ENCODE peak calls at places on chromosome 13, in seven cellular contexts. One of them, this sample, is unnamed.

GRCh38 chr13:113672002-113672651 is 5.1 kb downstream of the GRK1 start:
- DNase-seq in heart right ventricle: no peak
- DNase-seq in epithelial cell of esophagus: no peak
- DNase-seq in left lung: peak
- DNase-seq in epithelial cell of proximal tubule: no peak
- DNase-seq in GM23338: no peak
- DNase-seq in foreskin fibroblast: no peak
- DNase-seq in this sample: no peak

GRCh38 chr13:98563071-98563470 is 13.8 kb downstream of the STK24 start:
- DNase-seq in heart right ventricle: no peak
- DNase-seq in epithelial cell of esophagus: no peak
- DNase-seq in left lung: no peak
- DNase-seq in epithelial cell of proximal tubule: no peak
- DNase-seq in GM23338: peak
- DNase-seq in foreskin fibroblast: no peak
- DNase-seq in this sample: no peak

GRCh38 chr13:22801402-22802003 is 379.3 kb upstream of the SGCG start:
- DNase-seq in heart right ventricle: no peak
- DNase-seq in epithelial cell of esophagus: peak
- DNase-seq in left lung: no peak
- DNase-seq in epithelial cell of proximal tubule: peak
- DNase-seq in GM23338: peak
- DNase-seq in foreskin fibroblast: no peak
- DNase-seq in this sample: no peak

GRCh38 chr13:25051065-25051464 is 44.9 kb upstream of the PABPC3 start:
- DNase-seq in heart right ventricle: no peak
- DNase-seq in epithelial cell of esophagus: no peak
- DNase-seq in left lung: no peak
- DNase-seq in epithelial cell of proximal tubule: no peak
- DNase-seq in GM23338: no peak
- DNase-seq in foreskin fibroblast: no peak
- DNase-seq in this sample: no peak

GRCh38 chr13:110371550-110372465 is 64.7 kb downstream of the COL4A2 start:
- DNase-seq in heart right ventricle: no peak
- DNase-seq in epithelial cell of esophagus: peak
- DNase-seq in left lung: no peak
- DNase-seq in epithelial cell of proximal tubule: peak
- DNase-seq in GM23338: no peak
- DNase-seq in foreskin fibroblast: no peak
- DNase-seq in this sample: no peak

GRCh38 chr13:99386495-99386894 is 79.3 kb upstream of the GPR183 start:
- DNase-seq in heart right ventricle: no peak
- DNase-seq in epithelial cell of esophagus: no peak
- DNase-seq in left lung: no peak
- DNase-seq in epithelial cell of proximal tubule: no peak
- DNase-seq in GM23338: no peak
- DNase-seq in foreskin fibroblast: no peak
- DNase-seq in this sample: no peak

GRCh38 chr13:114054269-114054668 is 78.2 kb downstream of the RASA3 start:
- DNase-seq in heart right ventricle: no peak
- DNase-seq in epithelial cell of esophagus: no peak
- DNase-seq in left lung: no peak
- DNase-seq in epithelial cell of proximal tubule: no peak
- DNase-seq in GM23338: no peak
- DNase-seq in foreskin fibroblast: no peak
- DNase-seq in this sample: no peak

GRCh38 chr13:20350380-20350763 is 118.3 kb upstream of the GJB6 start:
- DNase-seq in heart right ventricle: no peak
- DNase-seq in epithelial cell of esophagus: no peak
- DNase-seq in left lung: no peak
- DNase-seq in epithelial cell of proximal tubule: no peak
- DNase-seq in GM23338: no peak
- DNase-seq in foreskin fibroblast: no peak
- DNase-seq in this sample: no peak

GRCh38 chr13:28321751-28322150 is 173.2 kb downstream of the FLT1 start:
- DNase-seq in heart right ventricle: no peak
- DNase-seq in epithelial cell of esophagus: no peak
- DNase-seq in left lung: no peak
- DNase-seq in epithelial cell of proximal tubule: no peak
- DNase-seq in GM23338: no peak
- DNase-seq in foreskin fibroblast: no peak
- DNase-seq in this sample: no peak

GRCh38 chr13:60066206-60066605 is 97.5 kb downstream of the DIAPH3 start:
- DNase-seq in heart right ventricle: no peak
- DNase-seq in epithelial cell of esophagus: no peak
- DNase-seq in left lung: no peak
- DNase-seq in epithelial cell of proximal tubule: no peak
- DNase-seq in GM23338: no peak
- DNase-seq in foreskin fibroblast: no peak
- DNase-seq in this sample: no peak

GRCh38 chr13:28246891-28247290 is 108.5 kb downstream of the PAN3 start:
- DNase-seq in heart right ventricle: no peak
- DNase-seq in epithelial cell of esophagus: no peak
- DNase-seq in left lung: no peak
- DNase-seq in epithelial cell of proximal tubule: no peak
- DNase-seq in GM23338: no peak
- DNase-seq in foreskin fibroblast: no peak
- DNase-seq in this sample: no peak

GRCh38 chr13:112062619-112063308 is 4.2 kb upstream of the SOX1 start:
- DNase-seq in heart right ventricle: no peak
- DNase-seq in epithelial cell of esophagus: no peak
- DNase-seq in left lung: no peak
- DNase-seq in epithelial cell of proximal tubule: no peak
- DNase-seq in GM23338: peak
- DNase-seq in foreskin fibroblast: no peak
- DNase-seq in this sample: no peak

GRCh38 chr13:31207630-31208549 is 8.1 kb downstream of the B3GLCT start:
- DNase-seq in heart right ventricle: peak
- DNase-seq in epithelial cell of esophagus: no peak
- DNase-seq in left lung: no peak
- DNase-seq in epithelial cell of proximal tubule: no peak
- DNase-seq in GM23338: no peak
- DNase-seq in foreskin fibroblast: peak
- DNase-seq in this sample: no peak

GRCh38 chr13:43195551-43195950 is 172.2 kb downstream of the DNAJC15 start:
- DNase-seq in heart right ventricle: no peak
- DNase-seq in epithelial cell of esophagus: peak
- DNase-seq in left lung: no peak
- DNase-seq in epithelial cell of proximal tubule: no peak
- DNase-seq in GM23338: peak
- DNase-seq in foreskin fibroblast: no peak
- DNase-seq in this sample: no peak

GRCh38 chr13:43195112-43195511 is 171.7 kb downstream of the DNAJC15 start:
- DNase-seq in heart right ventricle: no peak
- DNase-seq in epithelial cell of esophagus: no peak
- DNase-seq in left lung: no peak
- DNase-seq in epithelial cell of proximal tubule: no peak
- DNase-seq in GM23338: no peak
- DNase-seq in foreskin fibroblast: no peak
- DNase-seq in this sample: no peak

GRCh38 chr13:43196750-43197149 is 173.4 kb downstream of the DNAJC15 start:
- DNase-seq in heart right ventricle: no peak
- DNase-seq in epithelial cell of esophagus: no peak
- DNase-seq in left lung: no peak
- DNase-seq in epithelial cell of proximal tubule: no peak
- DNase-seq in GM23338: no peak
- DNase-seq in foreskin fibroblast: no peak
- DNase-seq in this sample: no peak

GRCh38 chr13:43193789-43194188 is 170.4 kb downstream of the DNAJC15 start:
- DNase-seq in heart right ventricle: no peak
- DNase-seq in epithelial cell of esophagus: no peak
- DNase-seq in left lung: no peak
- DNase-seq in epithelial cell of proximal tubule: no peak
- DNase-seq in GM23338: no peak
- DNase-seq in foreskin fibroblast: no peak
- DNase-seq in this sample: no peak

GRCh38 chr13:43196171-43196611 is 172.8 kb downstream of the DNAJC15 start:
- DNase-seq in heart right ventricle: peak
- DNase-seq in epithelial cell of esophagus: peak
- DNase-seq in left lung: no peak
- DNase-seq in epithelial cell of proximal tubule: no peak
- DNase-seq in GM23338: no peak
- DNase-seq in foreskin fibroblast: no peak
- DNase-seq in this sample: no peak
- TF ChIP-seq CTCF in heart right ventricle: peak
- TF ChIP-seq CTCF in epithelial cell of esophagus: peak
- TF ChIP-seq CTCF in left lung: no peak
- TF ChIP-seq CTCF in epithelial cell of proximal tubule: no peak
- TF ChIP-seq CTCF in GM23338: no peak
- TF ChIP-seq CTCF in foreskin fibroblast: no peak
- TF ChIP-seq CTCF in this sample: no peak

GRCh38 chr13:29923554-29924481 is 73.4 kb upstream of the UBL3 start:
- DNase-seq in heart right ventricle: peak
- DNase-seq in epithelial cell of esophagus: peak
- DNase-seq in left lung: peak
- DNase-seq in epithelial cell of proximal tubule: peak
- DNase-seq in GM23338: peak
- DNase-seq in foreskin fibroblast: peak
- DNase-seq in this sample: peak

GRCh38 chr13:29924951-29925350 is 74.5 kb upstream of the UBL3 start:
- DNase-seq in heart right ventricle: no peak
- DNase-seq in epithelial cell of esophagus: no peak
- DNase-seq in left lung: no peak
- DNase-seq in epithelial cell of proximal tubule: no peak
- DNase-seq in GM23338: no peak
- DNase-seq in foreskin fibroblast: no peak
- DNase-seq in this sample: no peak

GRCh38 chr13:29925457-29925856 is 75.0 kb upstream of the UBL3 start:
- DNase-seq in heart right ventricle: peak
- DNase-seq in epithelial cell of esophagus: peak
- DNase-seq in left lung: peak
- DNase-seq in epithelial cell of proximal tubule: peak
- DNase-seq in GM23338: no peak
- DNase-seq in foreskin fibroblast: peak
- DNase-seq in this sample: no peak

GRCh38 chr13:29922896-29923295 is 72.5 kb upstream of the UBL3 start:
- DNase-seq in heart right ventricle: no peak
- DNase-seq in epithelial cell of esophagus: peak
- DNase-seq in left lung: no peak
- DNase-seq in epithelial cell of proximal tubule: no peak
- DNase-seq in GM23338: no peak
- DNase-seq in foreskin fibroblast: peak
- DNase-seq in this sample: no peak

DNA sequence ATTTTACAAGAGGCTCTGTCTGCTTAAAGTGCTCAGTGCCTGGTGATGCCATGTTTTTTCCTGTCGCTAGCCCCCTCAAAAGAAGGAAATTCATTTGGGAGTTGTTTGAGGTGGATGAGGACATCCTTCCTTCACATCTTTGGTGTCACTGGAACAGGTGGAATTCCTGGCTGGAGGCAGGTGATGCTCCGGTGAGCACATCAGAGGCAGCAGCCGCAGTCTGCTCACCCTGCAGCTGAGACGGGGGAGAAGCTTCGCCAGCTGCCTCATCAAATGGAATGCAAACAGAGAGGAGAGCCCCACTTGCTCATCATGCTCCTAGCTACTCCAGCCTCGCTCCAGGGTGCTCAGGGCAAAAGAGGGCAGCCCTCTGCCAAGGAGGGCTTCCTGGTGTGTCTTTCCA is 74.1 kb upstream of the UBL3 start:
- DNase-seq in heart right ventricle: no peak
- DNase-seq in epithelial cell of esophagus: peak
- DNase-seq in left lung: no peak
- DNase-seq in epithelial cell of proximal tubule: peak
- DNase-seq in GM23338: no peak
- DNase-seq in foreskin fibroblast: peak
- DNase-seq in this sample: no peak
- H3K4me3 ChIP-seq in heart right ventricle: no peak
- H3K4me3 ChIP-seq in epithelial cell of esophagus: no peak
- H3K4me3 ChIP-seq in left lung: no peak
- H3K4me3 ChIP-seq in epithelial cell of proximal tubule: no peak
- H3K4me3 ChIP-seq in GM23338: no peak
- H3K4me3 ChIP-seq in foreskin fibroblast: peak
- H3K4me3 ChIP-seq in this sample: peak

DNA sequence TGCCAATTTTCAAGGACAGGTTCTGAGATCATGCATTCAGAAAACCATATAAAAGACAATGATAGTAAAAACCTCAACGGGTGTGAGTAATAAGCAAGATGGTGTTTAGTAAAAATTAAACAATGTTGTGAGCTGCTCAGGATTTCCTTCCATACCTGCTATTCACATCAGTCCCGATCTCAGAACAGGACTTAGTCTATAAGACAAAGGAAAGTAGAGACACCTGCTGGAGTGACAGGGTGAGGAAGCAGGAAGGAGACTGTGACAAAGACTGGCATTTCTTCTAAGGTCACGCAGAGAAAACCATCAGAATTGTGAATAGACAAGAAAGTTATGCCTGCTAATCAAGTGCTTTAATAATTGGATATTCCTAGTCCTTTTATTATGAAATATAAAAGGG is 648.0 kb downstream of the DACH1 start:
- DNase-seq in heart right ventricle: no peak
- DNase-seq in epithelial cell of esophagus: peak
- DNase-seq in left lung: no peak
- DNase-seq in epithelial cell of proximal tubule: no peak
- DNase-seq in GM23338: peak
- DNase-seq in foreskin fibroblast: no peak
- DNase-seq in this sample: no peak
- TF ChIP-seq CTCF in heart right ventricle: peak
- TF ChIP-seq CTCF in epithelial cell of esophagus: peak
- TF ChIP-seq CTCF in left lung: no peak
- TF ChIP-seq CTCF in epithelial cell of proximal tubule: peak
- TF ChIP-seq CTCF in GM23338: peak
- TF ChIP-seq CTCF in foreskin fibroblast: no peak
- TF ChIP-seq CTCF in this sample: no peak

GRCh38 chr13:91627952-91628739 is 229.7 kb downstream of the GPC5 start:
- DNase-seq in heart right ventricle: no peak
- DNase-seq in epithelial cell of esophagus: no peak
- DNase-seq in left lung: no peak
- DNase-seq in epithelial cell of proximal tubule: no peak
- DNase-seq in GM23338: no peak
- DNase-seq in foreskin fibroblast: no peak
- DNase-seq in this sample: no peak
- H3K4me3 ChIP-seq in heart right ventricle: no peak
- H3K4me3 ChIP-seq in epithelial cell of esophagus: no peak
- H3K4me3 ChIP-seq in left lung: no peak
- H3K4me3 ChIP-seq in epithelial cell of proximal tubule: no peak
- H3K4me3 ChIP-seq in GM23338: no peak
- H3K4me3 ChIP-seq in foreskin fibroblast: no peak
- H3K4me3 ChIP-seq in this sample: no peak

DNA sequence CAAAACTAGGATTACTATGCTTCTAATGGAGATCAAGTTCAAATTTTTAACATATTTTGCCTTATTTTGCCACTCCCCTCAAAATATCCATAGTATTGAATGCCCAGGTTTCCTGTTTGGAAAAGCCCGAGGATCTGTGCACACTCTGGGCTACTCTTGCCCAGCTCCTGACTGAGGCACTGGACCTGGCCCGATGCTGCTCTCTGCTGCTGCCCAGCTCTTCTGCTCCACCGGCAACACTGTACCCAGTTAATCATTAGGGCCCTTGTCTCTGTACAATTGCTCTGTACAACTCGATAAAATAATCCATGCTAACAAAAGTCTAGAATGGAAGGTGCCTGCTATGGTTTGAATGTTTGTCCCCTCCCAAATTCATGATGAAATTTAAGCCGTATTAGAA is 157.2 kb downstream of the EFNB2 start:
- DNase-seq in heart right ventricle: no peak
- DNase-seq in epithelial cell of esophagus: no peak
- DNase-seq in left lung: no peak
- DNase-seq in epithelial cell of proximal tubule: no peak
- DNase-seq in GM23338: no peak
- DNase-seq in foreskin fibroblast: no peak
- DNase-seq in this sample: no peak
- TF ChIP-seq CTCF in heart right ventricle: no peak
- TF ChIP-seq CTCF in epithelial cell of esophagus: no peak
- TF ChIP-seq CTCF in left lung: no peak
- TF ChIP-seq CTCF in epithelial cell of proximal tubule: peak
- TF ChIP-seq CTCF in GM23338: no peak
- TF ChIP-seq CTCF in foreskin fibroblast: no peak
- TF ChIP-seq CTCF in this sample: no peak

This sample was measured in AG04449.